ENCODE peak calls at places on chromosomes 3 and 15, in six cellular contexts. F is transverse colon, G is B cell, W is AG04450, B is endothelial cell of umbilical vein, D is neural crest cell. S is an unnamed sample.

GRCh38 chr3:72336821-72337479 is 511.3 kb downstream of the SHQ1 start:
- DNase-seq in F (peak), G (no peak), W (no peak), B (peak), D (peak), S (no peak)

GRCh38 chr15:77025941-77026411 is 31.1 kb downstream of the PSTPIP1 start:
- DNase-seq in F (peak), G (no peak), W (no peak), B (no peak), D (no peak), S (no peak)

GRCh38 chr15:31327674-31328424 is 1.2 kb downstream of the KLF13 start:
- DNase-seq in F (peak), G (peak), W (no peak), B (peak), D (peak), S (no peak)

GRCh38 chr3:127171721-127172120 is 21.2 kb upstream of the PRR23E start:
- DNase-seq in F (no peak), G (no peak), W (no peak), B (no peak), D (no peak), S (no peak)

GRCh38 chr3:111917300-111917699 is 58.2 kb downstream of the PHLDB2 start:
- DNase-seq in F (no peak), G (no peak), W (no peak), B (peak), D (no peak), S (no peak)

GRCh38 chr15:75436861-75437260 is 14.6 kb downstream of the SIN3A start:
- DNase-seq in F (no peak), G (no peak), W (no peak), B (no peak), D (no peak), S (no peak)

GRCh38 chr15:90780916-90781315 is 63.8 kb downstream of the BLM start:
- DNase-seq in F (no peak), G (peak), W (no peak), B (no peak), D (no peak), S (no peak)

GRCh38 chr3:184134746-184135148 is 411 bp upstream of the EIF2B5 start:
- DNase-seq in F (no peak), G (no peak), W (no peak), B (no peak), D (no peak), S (no peak)

GRCh38 chr3:131167867-131168266 is 141.2 kb downstream of the NEK11 start:
- DNase-seq in F (no peak), G (no peak), W (no peak), B (no peak), D (no peak), S (no peak)

GRCh38 chr15:53982876-53983275 is 4.6 kb downstream of the UNC13C start:
- DNase-seq in F (no peak), G (no peak), W (no peak), B (no peak), D (no peak), S (no peak)

GRCh38 chr15:67456677-67457529 is 64.0 kb upstream of the C15orf61 start:
- DNase-seq in F (peak), G (peak), W (peak), B (peak), D (peak), S (peak)

GRCh38 chr3:64501298-64501906 is 186.4 kb downstream of the ADAMTS9 start:
- DNase-seq in F (no peak), G (no peak), W (peak), B (no peak), D (no peak), S (no peak)

GRCh38 chr15:29046946-29047345 is 161.2 kb downstream of the APBA2 start:
- DNase-seq in F (no peak), G (no peak), W (no peak), B (no peak), D (peak), S (no peak)

GRCh38 chr15:65603134-65603533 is 7.8 kb downstream of the INTS14 start:
- DNase-seq in F (no peak), G (no peak), W (no peak), B (no peak), D (no peak), S (no peak)

GRCh38 chr3:147410126-147410517 is 957 bp downstream of the ZIC1 start:
- DNase-seq in F (no peak), G (no peak), W (no peak), B (no peak), D (no peak), S (no peak)

GRCh38 chr15:32718822-32719716 is 1.3 kb downstream of the GREM1 start:
- DNase-seq in F (peak), G (peak), W (no peak), B (no peak), D (peak), S (no peak)

GRCh38 chr3:14256561-14257342 is 78.1 kb downstream of the LSM3 start:
- DNase-seq in F (peak), G (no peak), W (no peak), B (no peak), D (no peak), S (no peak)

GRCh38 chr3:159175391-159175725 is 373.5 kb downstream of the MFSD1 start:
- DNase-seq in F (no peak), G (no peak), W (no peak), B (no peak), D (no peak), S (no peak)

GRCh38 chr3:125200731-125201139 is 11.8 kb downstream of the SLC12A8 start:
- DNase-seq in F (no peak), G (no peak), W (no peak), B (no peak), D (no peak), S (no peak)

GRCh38 chr3:81876826-81877225 is 115.4 kb upstream of the GBE1 start:
- DNase-seq in F (no peak), G (no peak), W (no peak), B (no peak), D (no peak), S (no peak)

GRCh38 chr3:55571216-55571813 is 84.2 kb upstream of the WNT5A start:
- DNase-seq in F (no peak), G (no peak), W (no peak), B (no peak), D (no peak), S (no peak)

GRCh38 chr3:54427951-54428871 is 305.9 kb downstream of the CACNA2D3 start:
- DNase-seq in F (peak), G (peak), W (peak), B (peak), D (peak), S (no peak)

GRCh38 chr15:40953713-40954074 is 423 bp downstream of the CHAC1 start:
- DNase-seq in F (no peak), G (no peak), W (no peak), B (no peak), D (no peak), S (no peak)

GRCh38 chr15:81184188-81184587 is 12.5 kb upstream of the IL16 start:
- DNase-seq in F (no peak), G (no peak), W (no peak), B (no peak), D (no peak), S (no peak)

GRCh38 chr3:32969656-32970055 is 18.2 kb downstream of the CCR4 start:
- DNase-seq in F (no peak), G (no peak), W (no peak), B (peak), D (no peak), S (no peak)

GRCh38 chr3:50260027-50260941 is 8.7 kb upstream of the SEMA3B start:
- DNase-seq in F (peak), G (peak), W (no peak), B (peak), D (peak), S (peak)

GRCh38 chr3:42839616-42840015 is 30.4 kb downstream of the ACKR2 start:
- DNase-seq in F (peak), G (peak), W (peak), B (peak), D (peak), S (peak)
- TF ChIP-seq CTCF in F (peak), G (peak), W (peak), B (peak), D (peak), S (peak)

GRCh38 chr3:121152573-121152972 is 244.6 kb downstream of the STXBP5L start:
- DNase-seq in F (no peak), G (no peak), W (no peak), B (peak), D (no peak), S (no peak)
- TF ChIP-seq CTCF in F (no peak), G (no peak), W (no peak), B (no peak), D (peak), S (no peak)

DNA sequence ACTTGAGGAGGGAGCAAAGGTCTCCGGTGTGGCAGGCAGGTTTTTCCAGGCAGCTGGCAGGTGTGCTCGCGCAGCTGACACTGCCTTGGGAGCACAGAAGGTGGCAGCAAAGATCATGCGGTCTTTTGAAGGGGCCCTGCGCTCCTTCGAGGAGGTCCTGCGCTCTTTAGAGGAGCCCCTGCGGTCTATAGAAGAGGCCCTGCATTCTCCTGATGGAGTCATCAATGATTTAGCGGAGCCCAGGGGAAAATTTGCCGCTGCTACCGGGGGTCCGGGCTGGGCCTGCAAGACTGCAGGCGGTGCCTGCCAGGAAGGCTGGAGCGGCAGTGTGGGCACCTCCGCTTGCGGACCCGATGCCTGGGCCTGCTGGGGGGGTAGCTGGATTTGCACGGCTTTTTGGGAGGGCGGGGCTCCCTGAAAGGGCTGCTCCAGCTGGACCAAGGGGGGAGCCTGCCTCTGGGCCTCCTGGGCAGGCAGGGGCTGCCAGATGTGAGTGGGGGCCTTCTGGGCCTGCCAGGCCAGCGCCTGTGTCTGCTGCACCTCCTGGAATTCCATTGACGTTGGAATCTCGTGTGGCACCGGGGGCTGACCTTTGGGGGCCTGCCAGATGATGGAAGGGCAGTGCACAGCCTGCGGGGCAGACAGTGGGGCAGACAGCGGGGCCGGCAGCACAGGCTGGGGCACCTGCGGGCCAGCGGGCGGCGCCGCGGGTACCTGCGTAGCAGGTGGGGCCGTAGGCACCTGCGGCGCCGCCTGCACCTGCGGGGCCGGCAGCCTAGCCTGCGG is 2.1 kb downstream of the MAGEL2 start:
- DNase-seq in F (peak), G (no peak), W (no peak), B (no peak), D (peak), S (peak)
- TF ChIP-seq CTCF in F (peak), G (no peak), W (no peak), B (no peak), D (peak), S (peak)

GRCh38 chr3:128863560-128863959 is 15.9 kb upstream of the ACAD9 start:
- DNase-seq in F (no peak), G (no peak), W (no peak), B (no peak), D (no peak), S (no peak)
- TF ChIP-seq CTCF in F (peak), G (no peak), W (peak), B (peak), D (peak), S (peak)

GRCh38 chr3:164537485-164537884 is 540.8 kb downstream of the SI start:
- DNase-seq in F (no peak), G (no peak), W (no peak), B (no peak), D (no peak), S (no peak)

GRCh38 chr3:164533275-164533674 is 545.0 kb downstream of the SI start:
- DNase-seq in F (no peak), G (no peak), W (no peak), B (no peak), D (no peak), S (no peak)

DNA sequence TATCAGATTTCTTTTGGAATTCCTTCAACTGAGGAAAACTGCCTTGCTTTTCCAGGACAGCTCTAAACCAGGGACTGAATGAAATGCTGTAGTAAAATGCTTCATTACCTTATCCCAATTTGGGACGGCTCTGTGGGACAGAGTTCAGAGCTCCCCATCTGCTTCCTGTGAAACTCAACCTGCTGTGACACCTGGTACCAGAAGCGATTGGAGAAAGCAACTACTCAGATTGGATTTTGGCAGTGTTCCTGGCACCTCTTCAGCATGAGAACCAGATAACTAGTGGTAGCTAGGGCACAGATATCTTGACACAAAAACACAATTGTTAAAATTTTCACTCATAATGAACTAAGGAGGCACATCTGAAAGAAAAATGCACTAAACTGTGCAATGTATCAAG is 539.1 kb downstream of the SI start:
- DNase-seq in F (no peak), G (no peak), W (no peak), B (no peak), D (no peak), S (no peak)
- TF ChIP-seq CTCF in F (no peak), G (no peak), W (no peak), B (no peak), D (no peak), S (no peak)

GRCh38 chr3:173371848-173372487 is 25.6 kb upstream of the NLGN1 start:
- DNase-seq in F (no peak), G (no peak), W (no peak), B (peak), D (peak), S (no peak)
- TF ChIP-seq CTCF in F (peak), G (no peak), W (peak), B (peak), D (peak), S (peak)

GRCh38 chr3:57221883-57222282 is 5.6 kb upstream of the APPL1 start:
- DNase-seq in F (no peak), G (no peak), W (no peak), B (peak), D (no peak), S (no peak)
- TF ChIP-seq CTCF in F (no peak), G (no peak), W (peak), B (no peak), D (peak), S (peak)

GRCh38 chr3:141945726-141946125 is 69.3 kb downstream of the ATP1B3 start:
- DNase-seq in F (no peak), G (no peak), W (no peak), B (no peak), D (no peak), S (no peak)
- TF ChIP-seq CTCF in F (no peak), G (no peak), W (no peak), B (no peak), D (no peak), S (no peak)

GRCh38 chr3:52372822-52373504 is 56.8 kb downstream of the DNAH1 start:
- DNase-seq in F (peak), G (peak), W (no peak), B (no peak), D (peak), S (no peak)
- TF ChIP-seq CTCF in F (no peak), G (no peak), W (no peak), B (no peak), D (no peak), S (no peak)

DNA sequence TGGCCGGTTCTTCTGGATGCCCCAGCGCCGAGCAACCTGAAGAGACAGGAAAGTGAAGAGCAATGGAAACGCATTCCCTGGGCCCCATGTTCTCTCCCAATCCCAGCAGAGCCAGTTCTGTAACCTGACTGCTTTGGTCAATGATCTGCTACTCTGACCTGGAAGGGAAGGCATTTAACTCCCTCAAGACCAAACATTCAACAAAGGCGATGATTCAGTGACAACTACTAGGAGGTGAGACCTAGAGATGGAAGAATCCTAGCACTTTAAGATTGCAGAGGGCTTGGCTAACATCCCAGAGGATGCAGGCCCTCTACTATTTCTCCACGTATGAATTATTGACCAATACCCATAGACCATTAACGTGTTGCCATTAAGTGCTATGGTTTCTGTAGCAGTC is 56.8 kb downstream of the ETV5 start:
- DNase-seq in F (no peak), G (no peak), W (no peak), B (no peak), D (no peak), S (no peak)
- TF ChIP-seq CTCF in F (no peak), G (no peak), W (no peak), B (no peak), D (no peak), S (no peak)

S was measured in D721Med.